ENCODE peak calls at places on chromosomes 11 and 22, in seven cellular contexts. X is heart left ventricle, F is GM06990, D is HepG2, U is fibroblast of pulmonary artery, Y is fibroblast of villous mesenchyme, J is upper lobe of left lung. P is an unnamed sample.
A peak's percentile ranks its signal among the peaks of the same experiment; 100 is the strongest.

GRCh38 chr22:19395276-19395675 is 36.3 kb downstream of the HIRA start:
- DNase-seq in X (no peak), F (no peak), D (no peak), U (no peak), Y (no peak), J (no peak), P (no peak)

GRCh38 chr11:18471995-18472394 is 16.3 kb downstream of the LDHAL6A start:
- DNase-seq in X (no peak), F (peak; percentile 34), D (no peak), U (no peak), Y (no peak), J (no peak), P (no peak)

GRCh38 chr11:45106006-45106405 is 40.4 kb upstream of the PRDM11 start:
- DNase-seq in X (no peak), F (no peak), D (no peak), U (no peak), Y (no peak), J (no peak), P (no peak)

GRCh38 chr11:83609181-83609580 is 323.0 kb upstream of the CCDC90B start:
- DNase-seq in X (no peak), F (no peak), D (no peak), U (no peak), Y (no peak), J (no peak), P (no peak)

GRCh38 chr11:113833151-113833550 is 42.2 kb downstream of the USP28 start:
- DNase-seq in X (no peak), F (no peak), D (peak; percentile 6), U (no peak), Y (no peak), J (no peak), P (no peak)

GRCh38 chr11:47398011-47398410 is 10.4 kb upstream of the SLC39A13 start:
- DNase-seq in X (no peak), F (no peak), D (no peak), U (no peak), Y (no peak), J (no peak), P (no peak)

GRCh38 chr11:2870460-2870859 is 15.1 kb downstream of the CDKN1C start:
- DNase-seq in X (no peak), F (no peak), D (no peak), U (no peak), Y (no peak), J (peak; percentile 75), P (no peak)

GRCh38 chr22:32858121-32858703 is 56.7 kb downstream of the TIMP3 start:
- DNase-seq in X (no peak), F (no peak), D (no peak), U (no peak), Y (peak; percentile 33), J (no peak), P (no peak)

GRCh38 chr22:47497666-47498065 is 735.2 kb downstream of the TBC1D22A start:
- DNase-seq in X (no peak), F (no peak), D (no peak), U (no peak), Y (no peak), J (peak; percentile 25), P (no peak)

GRCh38 chr11:96218013-96218412 is 125.0 kb downstream of the MAML2 start:
- DNase-seq in X (no peak), F (no peak), D (no peak), U (no peak), Y (no peak), J (no peak), P (no peak)

GRCh38 chr11:67354314-67355022 is 1.1 kb upstream of the POLD4 start:
- DNase-seq in X (peak; percentile 69), F (no peak), D (peak; percentile 97), U (peak; percentile 97), Y (peak; percentile 97), J (no peak), P (peak; percentile 95)

GRCh38 chr11:61728066-61728939 is 24.1 kb upstream of the MYRF start:
- DNase-seq in X (no peak), F (no peak), D (no peak), U (no peak), Y (no peak), J (peak; percentile 68), P (no peak)

GRCh38 chr11:8192016-8192895 is 23.4 kb upstream of the RIC3 start:
- DNase-seq in X (peak; percentile 59), F (no peak), D (peak; percentile 45), U (peak; percentile 78), Y (peak; percentile 61), J (peak; percentile 44), P (peak; percentile 75)

GRCh38 chr11:123797065-123797940 is 8.8 kb downstream of the OR6M1 start:
- DNase-seq in X (no peak), F (no peak), D (no peak), U (peak; percentile 30), Y (no peak), J (no peak), P (no peak)

GRCh38 chr11:130671801-130672700 is 223.6 kb downstream of the ADAMTS15 start:
- DNase-seq in X (peak; percentile 74), F (no peak), D (no peak), U (peak; percentile 87), Y (peak; percentile 87), J (peak; percentile 49), P (peak; percentile 97)

GRCh38 chr11:121931121-121931520 is 184.9 kb downstream of the BLID start:
- DNase-seq in X (no peak), F (no peak), D (no peak), U (no peak), Y (no peak), J (no peak), P (no peak)

GRCh38 chr22:47817380-47817779 is 1054.9 kb downstream of the TBC1D22A start:
- DNase-seq in X (no peak), F (no peak), D (no peak), U (no peak), Y (no peak), J (no peak), P (no peak)

GRCh38 chr22:20979243-20979809 is 2.8 kb upstream of the LZTR1 start:
- DNase-seq in X (peak; percentile 43), F (peak; percentile 78), D (no peak), U (peak; percentile 86), Y (peak; percentile 80), J (peak; percentile 91), P (peak; percentile 49)

GRCh38 chr11:86949995-86950993 is 4.9 kb downstream of the FZD4 start:
- DNase-seq in X (no peak), F (no peak), D (no peak), U (no peak), Y (peak; percentile 86), J (no peak), P (peak; percentile 48)

GRCh38 chr22:23278883-23279675 is 98.8 kb downstream of the BCR start:
- DNase-seq in X (no peak), F (no peak), D (no peak), U (peak; percentile 31), Y (no peak), J (no peak), P (peak; percentile 27)

GRCh38 chr11:65132988-65133700 is 1.2 kb downstream of the SYVN1 start:
- DNase-seq in X (no peak), F (peak; percentile 66), D (peak; percentile 47), U (no peak), Y (no peak), J (peak; percentile 82), P (no peak)

GRCh38 chr11:130455493-130456127 is 7.2 kb downstream of the ADAMTS15 start:
- DNase-seq in X (no peak), F (no peak), D (no peak), U (no peak), Y (no peak), J (no peak), P (no peak)

GRCh38 chr22:45163417-45164216 is at the start of gene NUP50:
- DNase-seq in X (peak; percentile 96), F (peak; percentile 99), D (peak; percentile 89), U (peak; percentile 98), Y (peak; percentile 98), J (peak; percentile 99), P (peak; percentile 96)

GRCh38 chr11:115737875-115738274 is 233.7 kb upstream of the CADM1 start:
- DNase-seq in X (no peak), F (no peak), D (no peak), U (no peak), Y (no peak), J (no peak), P (no peak)

GRCh38 chr22:36281726-36282077 is 28.8 kb downstream of the APOL1 start:
- DNase-seq in X (no peak), F (no peak), D (no peak), U (no peak), Y (no peak), J (no peak), P (no peak)

GRCh38 chr22:36280379-36280778 is 27.4 kb downstream of the APOL1 start:
- DNase-seq in X (no peak), F (no peak), D (no peak), U (no peak), Y (no peak), J (no peak), P (no peak)

GRCh38 chr22:36284171-36284571 is 31.2 kb downstream of the APOL1 start:
- DNase-seq in X (no peak), F (no peak), D (no peak), U (no peak), Y (no peak), J (peak; percentile 82), P (no peak)

GRCh38 chr22:36285017-36285416 is 32.1 kb downstream of the APOL1 start:
- DNase-seq in X (no peak), F (no peak), D (no peak), U (no peak), Y (no peak), J (peak; percentile 29), P (no peak)

GRCh38 chr22:36282078-36282831 is 29.3 kb downstream of the APOL1 start:
- DNase-seq in X (no peak), F (no peak), D (no peak), U (no peak), Y (no peak), J (peak; percentile 81), P (no peak)
- H3K4me3 ChIP-seq in X (no peak overlapping the region), F (no peak overlapping the region), D (no peak overlapping the region), U (no peak overlapping the region), Y (no peak overlapping the region), J (no peak overlapping the region), P (no peak overlapping the region)

GRCh38 chr11:132300283-132300682 is 929.9 kb downstream of the NTM start:
- DNase-seq in X (no peak), F (no peak), D (no peak), U (no peak), Y (no peak), J (no peak), P (no peak)
- TF ChIP-seq CTCF in X (peak; percentile 40), F (peak; percentile 55), D (peak; percentile 5), U (peak; percentile 36), Y (peak; percentile 7), J (no peak), P (peak; percentile 30)

GRCh38 chr11:43632171-43632570 is 48.4 kb upstream of the HSD17B12 start:
- DNase-seq in X (no peak), F (no peak), D (no peak), U (peak; percentile 9), Y (no peak), J (no peak), P (no peak)

GRCh38 chr11:43631732-43632131 is 48.8 kb upstream of the HSD17B12 start:
- DNase-seq in X (no peak), F (no peak), D (no peak), U (no peak), Y (no peak), J (no peak), P (no peak)

GRCh38 chr11:43626798-43627197 is 53.7 kb upstream of the HSD17B12 start:
- DNase-seq in X (no peak), F (no peak), D (no peak), U (no peak), Y (no peak), J (no peak), P (no peak)
- H3K4me3 ChIP-seq in X (no peak overlapping the region), F (no peak overlapping the region), D (no peak overlapping the region), U (no peak overlapping the region), Y (no peak overlapping the region), J (no peak overlapping the region), P (no peak overlapping the region)

GRCh38 chr11:110429614-110430266 is at the start of gene FDX1:
- DNase-seq in X (peak; percentile 81), F (peak; percentile 92), D (peak; percentile 71), U (peak; percentile 80), Y (peak; percentile 78), J (peak; percentile 97), P (peak; percentile 65)
- TF ChIP-seq CTCF in X (peak; percentile 80), F (peak; percentile 5), D (peak; percentile 61), U (peak; percentile 6), Y (peak; percentile 31), J (peak; percentile 89), P (peak; percentile 39)